ENCODE peak calls at places on chromosomes 6 and 20, in six cellular contexts. L, E, M, R, Q and D are unnamed samples. For H3K9me3, the result is how much of the 10 kb centered on the place peaks cover.

GRCh38 chr20:7113577-7114466 is 346.3 kb downstream of the BMP2 start:
- DNase-seq in L (no peak), R (peak), Q (no peak), M (no peak), E (peak), D (no peak)

GRCh38 chr20:44034451-44034850 is 119.8 kb downstream of the TOX2 start:
- DNase-seq in E (peak), Q (no peak), R (peak), M (no peak), L (no peak), D (no peak)

GRCh38 chr6:128605961-128606360 is 85.6 kb upstream of the PTPRK start:
- DNase-seq in L (no peak), E (no peak), M (no peak), Q (no peak), R (no peak), D (no peak)

GRCh38 chr6:34044945-34045595 is 100.8 kb downstream of the GRM4 start:
- DNase-seq in M (no peak), Q (no peak), E (no peak), L (peak), R (no peak), D (no peak)

GRCh38 chr20:16485406-16485805 is 87.8 kb downstream of the KIF16B start:
- DNase-seq in E (no peak), R (no peak), Q (no peak), L (no peak), M (no peak), D (no peak)

GRCh38 chr6:28719275-28719940 is 193.7 kb downstream of the GPX5 start:
- DNase-seq in M (no peak), Q (no peak), R (no peak), L (no peak), E (no peak), D (no peak)

GRCh38 chr6:14796974-14797762 is 448.7 kb upstream of the JARID2 start:
- DNase-seq in Q (no peak), M (no peak), L (no peak), E (no peak), R (no peak), D (no peak)

GRCh38 chr20:50369225-50370035 is 140.8 kb upstream of the PTPN1 start:
- DNase-seq in L (no peak), Q (no peak), M (peak), E (no peak), R (peak), D (no peak)

GRCh38 chr20:63697357-63697867 is 960 bp downstream of the TNFRSF6B start:
- DNase-seq in E (peak), L (no peak), Q (peak), M (no peak), R (peak), D (no peak)

GRCh38 chr20:57408536-57409233 is 17.5 kb downstream of the RBM38 start:
- DNase-seq in E (no peak), Q (no peak), R (no peak), M (peak), L (no peak), D (no peak)

GRCh38 chr6:4023240-4023639 is 55.7 kb downstream of the FAM217A start:
- DNase-seq in R (no peak), M (no peak), L (no peak), E (no peak), Q (no peak), D (no peak)

GRCh38 chr6:54873589-54873988 is 27.0 kb downstream of the FAM83B start:
- DNase-seq in E (no peak), Q (no peak), R (no peak), M (no peak), L (no peak), D (no peak)

GRCh38 chr6:99606670-99607415 is at the start of gene PRDM13:
- DNase-seq in R (no peak), L (no peak), Q (no peak), E (no peak), M (no peak), D (no peak)

GRCh38 chr6:16403831-16404230 is 165.4 kb downstream of the GMPR start:
- DNase-seq in M (no peak), R (no peak), E (no peak), Q (no peak), L (no peak), D (no peak)

GRCh38 chr20:62275263-62275619 is 27.6 kb upstream of the ADRM1 start:
- DNase-seq in Q (no peak), M (no peak), R (no peak), E (no peak), L (no peak), D (no peak)

GRCh38 chr6:30263734-30264133 is 50.5 kb upstream of the TRIM26 start:
- DNase-seq in E (peak), M (no peak), R (no peak), Q (no peak), L (no peak), D (no peak)

GRCh38 chr6:142943746-142944125 is 1.2 kb downstream of the HIVEP2 start:
- DNase-seq in L (no peak), M (peak), E (peak), Q (peak), R (no peak), D (no peak)

GRCh38 chr6:70131528-70131927 is 171.4 kb downstream of the COL9A1 start:
- DNase-seq in E (no peak), Q (no peak), R (no peak), L (peak), M (no peak), D (no peak)

GRCh38 chr20:45406260-45407066 is 1.6 kb upstream of the DBNDD2 start:
- DNase-seq in L (no peak), E (peak), R (peak), M (peak), Q (peak), D (peak)

GRCh38 chr6:22826961-22827360 is 257.6 kb downstream of the HDGFL1 start:
- DNase-seq in E (no peak), R (no peak), Q (no peak), M (no peak), L (no peak), D (no peak)

GRCh38 chr6:125310994-125311649 is 9.4 kb upstream of the HDDC2 start:
- DNase-seq in E (peak), R (no peak), M (no peak), Q (no peak), L (no peak), D (no peak)

GRCh38 chr6:44925100-44925739 is 402.9 kb upstream of the RUNX2 start:
- DNase-seq in M (no peak), L (peak), Q (no peak), E (no peak), R (no peak), D (no peak)

DNA sequence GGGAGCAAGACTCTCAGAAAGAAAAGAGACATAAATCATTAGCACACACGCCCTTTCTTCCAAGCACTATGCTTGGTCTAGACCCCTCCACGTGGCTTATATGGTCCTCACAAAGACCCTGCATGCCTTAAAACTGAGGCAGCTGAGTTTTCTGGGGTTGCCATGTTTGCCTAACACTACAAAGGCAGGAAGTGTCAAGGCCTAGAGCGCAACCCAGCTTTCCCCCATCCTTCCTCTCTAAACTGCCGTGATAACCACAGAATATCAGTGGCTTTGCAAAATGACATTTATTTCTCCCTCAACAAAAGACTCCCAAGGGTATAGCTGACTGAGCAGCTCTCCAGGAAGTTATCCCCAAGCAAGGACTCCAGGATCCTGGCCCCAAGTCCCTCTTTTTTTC is 146.4 kb upstream of the TOP1 start:
- DNase-seq in M (no peak), L (no peak), Q (no peak), E (no peak), R (no peak), D (no peak)
- H3K9me3 ChIP-seq in M (under half), L (under half), Q (under half), E (under half), R (under half), D (under half)

GRCh38 chr20:41692479-41693135 is 74.4 kb upstream of the CHD6 start:
- DNase-seq in M (peak), Q (peak), R (peak), L (peak), E (peak), D (peak)
- TF ChIP-seq POLR2A in M (no peak), Q (no peak), R (peak), L (peak), E (peak), D (no peak)

GRCh38 chr6:10740061-10740460 is 7.5 kb upstream of the TMEM14B start:
- DNase-seq in R (no peak), Q (no peak), M (no peak), L (no peak), E (no peak), D (no peak)

GRCh38 chr6:10742251-10742650 is 5.4 kb upstream of the TMEM14B start:
- DNase-seq in E (no peak), M (no peak), Q (no peak), R (no peak), L (no peak), D (no peak)

GRCh38 chr6:10733151-10733715 is 10.4 kb downstream of the TMEM14C start:
- DNase-seq in Q (no peak), R (no peak), E (no peak), M (no peak), L (no peak), D (no peak)

GRCh38 chr6:10733863-10734262 is 11.0 kb downstream of the TMEM14C start:
- DNase-seq in Q (no peak), L (no peak), R (no peak), M (no peak), E (no peak), D (no peak)

DNA sequence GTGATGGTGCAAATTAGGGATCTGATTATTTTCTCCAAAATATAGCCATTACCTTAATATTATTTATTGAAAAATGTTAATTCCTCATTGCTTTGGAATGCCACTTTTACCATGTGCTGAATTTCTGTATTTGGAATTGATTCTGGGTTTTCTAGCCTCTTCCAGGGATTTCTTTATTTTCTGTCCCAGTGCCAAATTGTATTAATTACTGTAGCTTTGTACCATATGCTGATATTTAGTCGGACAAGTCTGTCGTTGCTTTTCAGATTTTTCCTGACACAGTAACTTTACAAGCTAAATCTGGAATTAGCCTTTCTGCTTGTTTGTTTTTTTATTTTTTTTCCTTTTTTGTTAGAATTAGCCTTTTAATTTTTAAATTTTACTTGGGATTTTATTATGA is 10.9 kb upstream of the TMEM14B start:
- DNase-seq in L (no peak), E (no peak), M (no peak), R (no peak), Q (no peak), D (no peak)
- TF ChIP-seq CTCF in L (no peak), E (no peak), M (no peak), R (no peak), Q (no peak), D (no peak)

DNA sequence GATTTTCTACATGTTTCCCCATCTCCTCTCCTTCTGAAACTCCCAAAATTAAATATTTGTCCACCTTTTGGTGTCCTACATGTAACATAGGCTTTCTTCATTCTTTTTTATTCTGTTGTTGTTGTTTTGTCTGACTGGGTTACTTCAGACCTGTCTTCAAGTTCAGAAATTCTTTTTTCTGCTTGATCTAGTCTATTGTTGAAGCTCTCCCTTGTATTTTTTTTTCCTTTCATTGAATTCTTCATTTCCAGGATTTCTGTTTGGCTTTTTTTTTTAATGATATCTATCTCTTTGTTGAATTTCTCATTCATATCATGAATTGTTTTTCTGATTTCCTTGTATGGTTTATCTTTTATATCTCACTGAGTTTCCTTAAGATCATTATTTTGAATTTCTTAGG is 20.6 kb upstream of the LGSN start:
- DNase-seq in M (no peak), Q (no peak), L (no peak), E (no peak), R (no peak), D (no peak)
- H3K9me3 ChIP-seq in M (under half), Q (under half), L (under half), E (under half), R (under half), D (under half)

DNA sequence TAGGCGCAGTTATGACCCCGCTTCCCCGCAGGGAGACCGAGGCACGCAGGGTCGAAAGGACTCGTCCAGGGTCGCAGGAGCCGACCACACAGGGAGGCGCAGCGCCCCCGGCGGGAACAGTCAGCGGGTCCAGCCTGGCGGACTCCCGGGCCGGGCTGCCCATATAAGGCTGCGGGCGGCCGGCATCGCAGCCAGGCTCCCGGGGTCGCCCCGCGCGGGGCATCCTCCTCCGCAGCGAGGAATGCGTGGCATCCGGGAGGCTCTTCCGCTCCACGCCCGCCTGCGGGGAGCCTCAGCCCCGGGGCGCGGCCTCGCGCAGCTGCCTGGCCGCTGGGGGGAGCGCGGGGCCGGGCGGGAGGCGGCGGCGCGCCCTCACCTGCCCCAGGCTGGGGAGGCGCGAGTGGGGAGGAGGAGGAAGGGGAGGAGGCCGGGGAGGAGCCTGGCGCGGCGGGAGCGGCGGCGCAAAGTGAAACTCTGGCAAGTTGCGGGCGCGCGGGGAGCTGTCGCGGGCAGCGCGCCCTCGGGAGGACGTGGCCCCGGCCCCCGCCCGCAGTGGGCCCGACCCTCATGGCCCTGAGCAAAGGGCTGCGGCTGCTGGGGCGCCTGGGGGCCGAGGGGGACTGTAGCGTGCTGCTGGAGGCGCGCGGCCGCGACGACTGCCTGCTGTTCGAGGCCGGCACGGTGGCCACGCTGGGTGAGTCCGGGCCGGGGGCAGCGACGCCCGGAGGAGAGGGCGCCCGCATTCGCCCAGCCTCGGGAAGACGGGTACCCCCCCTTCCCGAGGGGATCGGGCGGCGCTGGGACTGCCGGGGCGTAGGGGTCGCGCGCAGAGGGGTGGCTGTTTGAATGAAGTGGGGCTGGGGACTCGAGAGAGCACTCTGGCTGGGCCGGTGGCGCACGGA is at the start of gene SYNJ2:
- DNase-seq in M (peak), R (peak), Q (peak), E (peak), L (no peak), D (peak)
- TF ChIP-seq POLR2A in M (peak), R (peak), Q (peak), E (peak), L (no peak), D (peak)

DNA sequence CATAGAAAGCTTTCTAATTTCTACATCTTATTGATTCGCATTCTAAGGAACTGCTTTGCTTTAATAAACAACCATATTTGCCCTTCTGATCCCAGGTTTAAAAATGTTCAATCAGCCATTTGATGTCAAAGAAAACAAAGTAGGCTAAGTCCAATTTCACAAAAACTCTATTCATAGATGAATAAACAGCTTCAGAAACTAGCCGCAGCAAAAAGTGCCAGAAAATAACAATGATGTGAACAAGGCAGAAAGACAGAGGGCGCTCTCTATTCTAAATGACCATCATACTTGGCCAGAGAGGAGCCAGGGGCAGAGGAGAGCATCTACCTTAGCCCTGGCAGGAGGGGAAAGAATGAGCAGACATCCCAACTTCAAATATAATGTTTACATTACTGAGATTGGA is 9.7 kb downstream of the CNKSR3 start:
- DNase-seq in R (no peak), E (no peak), L (no peak), M (no peak), Q (no peak), D (no peak)
- TF ChIP-seq CTCF in R (peak), E (peak), L (no peak), M (no peak), Q (peak), D (no peak)

GRCh38 chr20:55800501-55800900 is 204.8 kb downstream of the CBLN4 start:
- DNase-seq in L (no peak), M (no peak), Q (no peak), E (no peak), R (no peak), D (no peak)
- H3K9me3 ChIP-seq in L (under half), M (under half), Q (under half), E (under half), R (under half), D (under half)

GRCh38 chr20:36601546-36601945 is 4.0 kb upstream of the RAB5IF start:
- DNase-seq in M (no peak), L (no peak), E (no peak), R (no peak), Q (no peak), D (no peak)

GRCh38 chr20:36606171-36607116 is 865 bp downstream of the RAB5IF start:
- DNase-seq in E (no peak), R (peak), Q (no peak), L (no peak), M (no peak), D (peak)

GRCh38 chr20:36607586-36608387 is 2.2 kb downstream of the RAB5IF start:
- DNase-seq in R (peak), M (no peak), Q (no peak), L (no peak), E (no peak), D (no peak)

GRCh38 chr20:36604952-36605308 is 649 bp upstream of the RAB5IF start:
- DNase-seq in R (peak), M (peak), E (peak), L (peak), Q (peak), D (no peak)

GRCh38 chr20:36605309-36606170 is at the start of gene RAB5IF:
- DNase-seq in R (peak), E (peak), L (peak), M (peak), Q (peak), D (peak)
- TF ChIP-seq POLR2A in R (peak), E (peak), L (peak), M (peak), Q (peak), D (peak)

DNA sequence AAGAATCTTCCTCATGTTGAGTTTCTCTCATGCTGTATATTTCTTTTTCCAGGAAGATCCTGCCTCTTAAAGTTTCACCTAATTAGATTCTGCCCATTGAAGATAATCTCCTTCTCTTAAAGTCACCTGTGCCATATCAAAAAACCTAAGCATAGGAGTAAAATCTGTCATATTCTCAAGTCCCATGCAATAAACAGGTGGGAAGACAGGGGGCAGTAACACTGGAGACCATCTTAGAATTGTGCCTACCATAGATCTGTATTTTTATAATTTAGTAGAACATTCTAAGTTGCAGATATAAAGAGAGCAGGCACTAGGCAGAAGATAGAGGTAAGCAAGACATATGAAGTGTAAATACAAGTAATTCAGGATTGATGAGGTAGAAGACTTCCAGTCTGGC is 763.5 kb upstream of the MANEA start:
- DNase-seq in Q (no peak), L (no peak), R (no peak), M (no peak), E (no peak), D (no peak)
- TF ChIP-seq CTCF in Q (no peak), L (no peak), R (peak), M (no peak), E (no peak), D (no peak)